ENCODE peak calls at places on chromosomes 3 and 15, in ten cellular contexts. S, R, T, I, N, F, K, D, U and Q are unnamed samples.

GRCh38 chr15:63870043-63870394 is 36.3 kb upstream of the HERC1 start:
- DNase-seq in S (peak; percentile 83), U (no peak), D (no peak), K (no peak), N (no peak), F (no peak), T (no peak), I (no peak), R (peak; percentile 53), Q (no peak)

GRCh38 chr3:106589306-106589942 is 720.6 kb upstream of the CBLB start:
- DNase-seq in N (no peak), I (no peak), D (peak; percentile 94), T (no peak), R (no peak), U (no peak), K (no peak), S (peak; percentile 21), F (no peak), Q (no peak)

GRCh38 chr3:128539376-128539775 is 46.4 kb upstream of the GATA2 start:
- DNase-seq in S (no peak), F (no peak), I (no peak), R (no peak), N (no peak), U (no peak), T (no peak), K (no peak), D (no peak), Q (no peak)

GRCh38 chr3:110293660-110294059 is 778.0 kb upstream of the NECTIN3 start:
- DNase-seq in S (no peak), N (no peak), D (peak; percentile 47), F (no peak), R (no peak), K (no peak), U (no peak), T (no peak), I (no peak), Q (no peak)

GRCh38 chr15:49235446-49236207 is 65.6 kb downstream of the GALK2 start:
- DNase-seq in I (no peak), S (peak; percentile 95), R (peak; percentile 54), N (no peak), F (no peak), U (peak; percentile 41), T (peak; percentile 55), K (peak; percentile 37), D (peak; percentile 54), Q (peak; percentile 42)

GRCh38 chr3:111831840-111832239 is 27.2 kb upstream of the PHLDB2 start:
- DNase-seq in T (no peak), I (no peak), S (peak; percentile 22), R (peak; percentile 38), U (no peak), N (no peak), F (no peak), D (no peak), K (no peak), Q (no peak)

GRCh38 chr15:68710536-68710935 is 110.2 kb downstream of the ANP32A start:
- DNase-seq in F (no peak), D (no peak), I (no peak), S (no peak), N (no peak), T (no peak), U (no peak), R (no peak), K (no peak), Q (no peak)

GRCh38 chr3:14785207-14786155 is 33.3 kb upstream of the FGD5 start:
- DNase-seq in U (no peak), S (no peak), I (no peak), F (no peak), T (no peak), N (peak; percentile 30), K (no peak), R (no peak), D (no peak), Q (no peak)

GRCh38 chr3:119731545-119732343 is 28.9 kb downstream of the CFAP91 start:
- DNase-seq in U (peak; percentile 10), S (no peak), R (peak; percentile 51), I (no peak), D (peak; percentile 38), K (no peak), T (no peak), N (no peak), F (no peak), Q (no peak)

GRCh38 chr15:60392986-60393811 is 4.6 kb downstream of the ANXA2 start:
- DNase-seq in I (no peak), D (peak; percentile 100), T (peak; percentile 80), U (peak; percentile 60), F (peak; percentile 84), N (no peak), S (peak; percentile 65), K (no peak), R (peak; percentile 96), Q (peak; percentile 51)

GRCh38 chr3:70771426-70772147 is 459.1 kb upstream of the MDFIC2 start:
- DNase-seq in D (peak; percentile 86), F (no peak), I (no peak), S (no peak), K (no peak), U (no peak), R (no peak), T (no peak), N (no peak), Q (no peak)

GRCh38 chr3:66378256-66378655 is 122.6 kb downstream of the LRIG1 start:
- DNase-seq in D (no peak), F (no peak), S (no peak), N (no peak), K (peak; percentile 55), R (peak; percentile 15), I (no peak), U (peak; percentile 18), T (no peak), Q (no peak)

GRCh38 chr3:45994661-45995369 is 809 bp downstream of the FYCO1 start:
- DNase-seq in R (no peak), U (no peak), D (no peak), I (no peak), T (no peak), K (peak; percentile 15), F (no peak), S (peak; percentile 30), N (peak; percentile 47), Q (no peak)

GRCh38 chr3:152193673-152194267 is 75.0 kb upstream of the MBNL1 start:
- DNase-seq in U (no peak), S (peak; percentile 77), N (no peak), T (no peak), D (no peak), F (no peak), R (no peak), K (no peak), I (no peak), Q (no peak)

GRCh38 chr3:49054344-49054862 is 25.2 kb upstream of the IMPDH2 start:
- DNase-seq in K (no peak), D (no peak), S (no peak), U (no peak), F (no peak), R (no peak), T (no peak), I (no peak), N (no peak), Q (no peak)

GRCh38 chr3:48546203-48546829 is 10.3 kb downstream of the PFKFB4 start:
- DNase-seq in T (no peak), U (no peak), D (no peak), I (no peak), K (no peak), R (no peak), F (no peak), S (peak; percentile 11), N (peak; percentile 39), Q (no peak)

GRCh38 chr3:139970526-139970925 is 35.5 kb downstream of the CLSTN2 start:
- DNase-seq in F (no peak), K (no peak), S (no peak), U (no peak), T (no peak), N (no peak), D (no peak), I (no peak), R (no peak), Q (no peak)

GRCh38 chr3:110456438-110457138 is 615.0 kb upstream of the NECTIN3 start:
- DNase-seq in U (no peak), D (no peak), N (no peak), I (no peak), R (no peak), F (no peak), T (no peak), K (no peak), S (no peak), Q (no peak)

GRCh38 chr3:5796541-5796940 is 609.0 kb downstream of the EDEM1 start:
- DNase-seq in D (no peak), N (no peak), S (no peak), I (no peak), F (no peak), R (no peak), K (no peak), U (no peak), T (no peak), Q (no peak)